ENCODE peak calls at places on chromosomes 4 and X, in four cellular contexts. One of them, this sample, is unnamed.

GRCh38 chr4:145827885-145828284 is 110.7 kb downstream of the ZNF827 start:
- DNase-seq in tibial artery: no peak
- DNase-seq in heart left ventricle: no peak
- DNase-seq in pancreas: no peak
- DNase-seq in this sample: no peak

GRCh38 chrX:16828126-16828908 is 41.8 kb downstream of the RBBP7 start:
- DNase-seq in tibial artery: peak; percentile 50
- DNase-seq in heart left ventricle: no peak
- DNase-seq in pancreas: no peak
- DNase-seq in this sample: no peak

GRCh38 chrX:2662586-2662985 is 28.5 kb upstream of the CD99 start:
- DNase-seq in tibial artery: no peak
- DNase-seq in heart left ventricle: no peak
- DNase-seq in pancreas: no peak
- DNase-seq in this sample: no peak

GRCh38 chr4:120723986-120724385 is 198.5 kb downstream of the PRDM5 start:
- DNase-seq in tibial artery: no peak
- DNase-seq in heart left ventricle: no peak
- DNase-seq in pancreas: no peak
- DNase-seq in this sample: no peak

GRCh38 chr4:140267576-140267975 is 105.9 kb upstream of the SCOC start:
- DNase-seq in tibial artery: no peak
- DNase-seq in heart left ventricle: no peak
- DNase-seq in pancreas: no peak
- DNase-seq in this sample: no peak

GRCh38 chrX:150062292-150063137 is 124.2 kb upstream of the EOLA2 start:
- DNase-seq in tibial artery: peak; percentile 39
- DNase-seq in heart left ventricle: no peak
- DNase-seq in pancreas: no peak
- DNase-seq in this sample: no peak

GRCh38 chrX:30577362-30577961 is at the start of gene TASL:
- DNase-seq in tibial artery: no peak
- DNase-seq in heart left ventricle: no peak
- DNase-seq in pancreas: no peak
- DNase-seq in this sample: peak; percentile 46

GRCh38 chrX:5733483-5733882 is 495.2 kb downstream of the NLGN4X start:
- DNase-seq in tibial artery: no peak
- DNase-seq in heart left ventricle: no peak
- DNase-seq in pancreas: no peak
- DNase-seq in this sample: no peak

GRCh38 chr4:3291969-3292570 is 751 bp upstream of the RGS12 start:
- DNase-seq in tibial artery: peak; percentile 54
- DNase-seq in heart left ventricle: peak; percentile 87
- DNase-seq in pancreas: peak; percentile 84
- DNase-seq in this sample: peak; percentile 82

GRCh38 chr4:122783301-122784215 is 43.1 kb upstream of the FGF2 start:
- DNase-seq in tibial artery: peak; percentile 53
- DNase-seq in heart left ventricle: peak; percentile 70
- DNase-seq in pancreas: no peak
- DNase-seq in this sample: peak; percentile 55

GRCh38 chr4:38846015-38846414 is 10.6 kb downstream of the TLR6 start:
- DNase-seq in tibial artery: no peak
- DNase-seq in heart left ventricle: no peak
- DNase-seq in pancreas: no peak
- DNase-seq in this sample: no peak

GRCh38 chrX:110734894-110735541 is 60.6 kb downstream of the CHRDL1 start:
- DNase-seq in tibial artery: no peak
- DNase-seq in heart left ventricle: no peak
- DNase-seq in pancreas: no peak
- DNase-seq in this sample: no peak

GRCh38 chr4:142098900-142099299 is 462.5 kb downstream of the IL15 start:
- DNase-seq in tibial artery: no peak
- DNase-seq in heart left ventricle: no peak
- DNase-seq in pancreas: no peak
- DNase-seq in this sample: no peak

GRCh38 chr4:142097015-142097414 is 460.6 kb downstream of the IL15 start:
- DNase-seq in tibial artery: no peak
- DNase-seq in heart left ventricle: no peak
- DNase-seq in pancreas: no peak
- DNase-seq in this sample: no peak

GRCh38 chr4:142098380-142098779 is 462.0 kb downstream of the IL15 start:
- DNase-seq in tibial artery: no peak
- DNase-seq in heart left ventricle: no peak
- DNase-seq in pancreas: no peak
- DNase-seq in this sample: no peak

GRCh38 chr4:142092941-142093340 is 456.6 kb downstream of the IL15 start:
- DNase-seq in tibial artery: no peak
- DNase-seq in heart left ventricle: no peak
- DNase-seq in pancreas: no peak
- DNase-seq in this sample: no peak

GRCh38 chr4:142095886-142096605 is 459.7 kb downstream of the IL15 start:
- DNase-seq in tibial artery: peak; percentile 38
- DNase-seq in heart left ventricle: no peak
- DNase-seq in pancreas: no peak
- DNase-seq in this sample: no peak
- H3K27ac ChIP-seq in tibial artery: peak overlapping the region; percentile 53
- H3K27ac ChIP-seq in heart left ventricle: no peak overlapping the region
- H3K27ac ChIP-seq in pancreas: no peak overlapping the region
- H3K27ac ChIP-seq in this sample: no peak overlapping the region

DNA sequence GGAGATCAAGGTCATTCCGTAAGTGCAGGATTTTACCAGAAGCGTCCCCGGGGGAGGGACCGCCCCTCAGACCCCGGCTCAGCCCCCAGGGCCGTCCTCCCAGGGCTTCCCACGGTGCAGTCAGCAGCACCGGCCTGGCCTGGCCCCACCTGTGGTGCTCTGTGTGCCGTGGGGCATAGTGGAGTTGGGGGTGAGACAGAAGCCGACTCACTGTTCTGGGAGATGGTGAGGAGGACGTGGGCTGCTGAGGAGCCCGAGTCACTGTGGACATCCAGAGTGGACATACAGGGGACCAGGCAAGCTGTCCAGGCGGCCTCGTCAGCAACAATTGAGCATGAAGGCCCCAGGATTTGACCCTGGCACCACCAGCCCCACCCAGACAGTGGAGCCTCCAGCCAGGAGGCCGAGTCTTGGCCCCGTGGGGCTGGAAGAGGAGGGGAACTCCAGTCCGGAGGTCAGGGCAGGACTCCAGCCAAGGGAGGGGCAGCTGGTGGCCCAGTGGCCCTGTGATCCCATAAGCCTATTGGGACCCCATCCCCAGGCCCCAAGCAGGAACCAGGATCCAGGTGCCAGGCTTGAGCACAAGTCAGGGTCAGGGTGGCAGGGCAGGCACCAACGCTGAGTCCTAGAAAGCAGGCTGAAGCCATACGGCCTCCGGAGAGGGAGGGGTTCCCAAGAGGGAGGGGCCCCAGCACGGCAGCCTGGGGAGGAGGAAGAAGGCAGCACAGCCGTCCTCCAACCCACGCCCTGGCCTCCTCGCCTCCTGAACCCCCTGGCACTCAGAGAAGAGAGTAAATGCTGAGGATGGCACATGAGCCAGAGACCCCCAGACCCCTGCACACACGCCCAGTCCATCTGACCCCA is 19.0 kb downstream of the ATP5ME start:
- DNase-seq in tibial artery: no peak
- DNase-seq in heart left ventricle: no peak
- DNase-seq in pancreas: no peak
- DNase-seq in this sample: peak; percentile 41
- H3K9me3 ChIP-seq in tibial artery: no peaks in the 10 kb centered on the region
- H3K9me3 ChIP-seq in heart left ventricle: no peaks in the 10 kb centered on the region
- H3K9me3 ChIP-seq in pancreas: no peaks in the 10 kb centered on the region
- H3K9me3 ChIP-seq in this sample: no peaks in the 10 kb centered on the region

DNA sequence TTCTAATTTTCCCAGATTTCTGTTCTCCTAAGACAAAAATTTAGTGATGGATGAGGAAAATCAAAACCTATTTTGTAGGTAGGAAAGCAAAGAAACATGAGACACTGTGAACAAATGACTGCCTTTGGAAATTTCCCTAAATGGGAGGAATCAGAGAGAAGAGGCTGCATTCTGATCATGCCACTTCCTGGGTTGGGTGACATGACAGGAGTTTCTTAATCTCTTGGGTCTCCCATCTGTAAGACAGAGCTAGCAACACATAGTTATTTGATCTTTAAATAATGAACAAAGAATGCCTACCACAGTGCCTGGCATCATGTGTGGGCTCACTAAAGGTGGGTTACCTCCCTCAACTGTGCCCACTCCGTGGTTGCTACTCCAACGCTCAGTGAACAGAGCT is 57.1 kb downstream of the CCDC149 start:
- DNase-seq in tibial artery: no peak
- DNase-seq in heart left ventricle: no peak
- DNase-seq in pancreas: no peak
- DNase-seq in this sample: no peak
- H3K4me1 ChIP-seq in tibial artery: peaks cover 31% of the 10 kb centered on the region
- H3K4me1 ChIP-seq in heart left ventricle: peaks cover 28% of the 10 kb centered on the region
- H3K4me1 ChIP-seq in pancreas: no peaks in the 10 kb centered on the region
- H3K4me1 ChIP-seq in this sample: peaks cover 9% of the 10 kb centered on the region

GRCh38 chr4:173990879-173991231 is 292.6 kb downstream of the FBXO8 start:
- DNase-seq in tibial artery: no peak
- DNase-seq in heart left ventricle: peak; percentile 74
- DNase-seq in pancreas: no peak
- DNase-seq in this sample: no peak
- H3K27ac ChIP-seq in tibial artery: no peak overlapping the region
- H3K27ac ChIP-seq in heart left ventricle: peak overlapping the region; percentile 29
- H3K27ac ChIP-seq in pancreas: no peak overlapping the region
- H3K27ac ChIP-seq in this sample: no peak overlapping the region

GRCh38 chrX:28133763-28134162 is 152.5 kb upstream of the DCAF8L1 start:
- DNase-seq in tibial artery: no peak
- DNase-seq in heart left ventricle: no peak
- DNase-seq in pancreas: no peak
- DNase-seq in this sample: no peak

DNA sequence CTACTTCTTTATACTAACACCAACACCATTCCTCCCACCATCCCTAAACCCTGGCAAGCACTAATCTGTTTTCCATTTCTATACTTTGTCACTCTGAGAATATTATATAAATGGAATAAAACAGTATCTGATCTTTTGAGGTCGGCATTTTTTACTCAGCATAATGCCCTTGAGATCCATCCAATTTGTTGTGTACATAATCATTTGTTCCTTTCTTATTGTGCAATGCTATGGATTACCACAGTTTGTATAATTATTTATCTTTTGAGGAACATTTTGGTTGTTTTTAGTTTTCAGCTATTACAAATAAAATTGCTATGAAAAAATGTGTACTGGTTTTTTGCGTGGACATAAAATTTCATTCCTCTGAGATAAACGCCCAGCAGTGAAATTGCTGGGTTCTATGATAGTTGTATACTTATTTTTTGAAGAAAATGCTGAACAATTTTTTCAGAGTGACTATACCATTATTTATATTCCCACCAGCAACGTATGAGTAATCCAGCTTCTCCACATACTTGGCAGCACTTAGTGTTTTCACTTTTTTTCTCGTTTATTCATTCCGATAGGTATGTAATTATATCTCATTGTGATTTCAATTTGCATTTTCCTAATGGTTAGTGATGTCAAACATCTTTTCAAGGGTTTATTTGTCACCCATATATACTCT is 154.3 kb upstream of the DCAF8L1 start:
- DNase-seq in tibial artery: no peak
- DNase-seq in heart left ventricle: no peak
- DNase-seq in pancreas: no peak
- DNase-seq in this sample: no peak
- H3K9me3 ChIP-seq in tibial artery: no peaks in the 10 kb centered on the region
- H3K9me3 ChIP-seq in heart left ventricle: no peaks in the 10 kb centered on the region
- H3K9me3 ChIP-seq in pancreas: no peaks in the 10 kb centered on the region
- H3K9me3 ChIP-seq in this sample: no peaks in the 10 kb centered on the region

This sample was measured in lower lobe of right lung.